ENCODE peak calls at places on chromosomes 5 and 9, in nine cellular contexts. O, Q, E, U, T, I, G, F and M are unnamed samples.
A peak's percentile ranks its signal among the peaks of the same experiment; 100 is the strongest.

GRCh38 chr9:81410201-81410600 is 279.1 kb downstream of the TLE1 start:
- DNase-seq in O (no peak), Q (peak; percentile 35), E (peak; percentile 72), U (no peak), T (no peak), I (no peak), G (peak; percentile 47), F (no peak), M (peak; percentile 51)

GRCh38 chr5:71862661-71863060 is 143.6 kb downstream of the CARTPT start:
- DNase-seq in O (no peak), Q (peak; percentile 27), E (no peak), U (no peak), T (no peak), I (no peak), G (no peak), F (no peak), M (no peak)

GRCh38 chr9:28916348-28916747 is 1343.1 kb upstream of the C9orf72 start:
- DNase-seq in O (no peak), Q (no peak), E (no peak), U (no peak), T (no peak), I (no peak), G (no peak), F (peak; percentile 15), M (no peak)

GRCh38 chr9:91659529-91660294 is 236.1 kb upstream of the NFIL3 start:
- DNase-seq in O (no peak), Q (peak; percentile 41), E (peak; percentile 70), U (no peak), T (no peak), I (no peak), G (peak; percentile 34), F (peak; percentile 52), M (peak; percentile 73)

GRCh38 chr9:111438576-111439235 is 45.5 kb downstream of the ECPAS start:
- DNase-seq in O (no peak), Q (peak; percentile 13), E (peak; percentile 85), U (no peak), T (no peak), I (no peak), G (peak; percentile 52), F (no peak), M (no peak)

GRCh38 chr5:132227485-132228240 is at the start of gene P4HA2:
- DNase-seq in O (no peak), Q (peak; percentile 73), E (peak; percentile 71), U (peak; percentile 92), T (peak; percentile 93), I (peak; percentile 83), G (peak; percentile 70), F (peak; percentile 92), M (peak; percentile 95)

GRCh38 chr9:105439428-105439827 is 8.4 kb upstream of the FSD1L start:
- DNase-seq in O (no peak), Q (no peak), E (peak; percentile 76), U (no peak), T (no peak), I (no peak), G (peak; percentile 45), F (no peak), M (peak; percentile 13)

GRCh38 chr5:122929001-122929400 is 83.6 kb downstream of the SNX24 start:
- DNase-seq in O (no peak), Q (no peak), E (no peak), U (no peak), T (no peak), I (no peak), G (no peak), F (no peak), M (no peak)

GRCh38 chr5:131610198-131611063 is 24.6 kb downstream of the RAPGEF6 start:
- DNase-seq in O (no peak), Q (peak; percentile 75), E (peak; percentile 89), U (no peak), T (no peak), I (no peak), G (peak; percentile 87), F (peak; percentile 34), M (peak; percentile 47)

GRCh38 chr9:38417003-38417965 is 7.0 kb downstream of the IGFBPL1 start:
- DNase-seq in O (no peak), Q (no peak), E (peak; percentile 23), U (no peak), T (no peak), I (no peak), G (no peak), F (no peak), M (peak; percentile 29)

GRCh38 chr9:35548571-35548970 is 56.5 kb upstream of the TESK1 start:
- DNase-seq in O (no peak), Q (no peak), E (no peak), U (no peak), T (no peak), I (no peak), G (peak; percentile 28), F (no peak), M (no peak)

GRCh38 chr5:545641-546375 is 21.6 kb upstream of the SLC9A3 start:
- DNase-seq in O (no peak), Q (no peak), E (no peak), U (no peak), T (peak; percentile 62), I (peak; percentile 5), G (no peak), F (no peak), M (no peak)

GRCh38 chr5:179994622-179995323 is 76.8 kb downstream of the RNF130 start:
- DNase-seq in O (no peak), Q (peak; percentile 23), E (peak; percentile 14), U (no peak), T (no peak), I (no peak), G (no peak), F (no peak), M (no peak)

GRCh38 chr5:56116599-56117131 is 116.5 kb downstream of the ANKRD55 start:
- DNase-seq in O (no peak), Q (no peak), E (peak; percentile 31), U (peak; percentile 59), T (no peak), I (no peak), G (no peak), F (no peak), M (no peak)

GRCh38 chr9:79619930-79620329 is 48.2 kb downstream of the TLE4 start:
- DNase-seq in O (no peak), Q (no peak), E (no peak), U (no peak), T (no peak), I (no peak), G (no peak), F (no peak), M (no peak)

GRCh38 chr9:130240410-130241197 is 25.0 kb upstream of the HMCN2 start:
- DNase-seq in O (no peak), Q (peak; percentile 59), E (peak; percentile 84), U (peak; percentile 72), T (no peak), I (no peak), G (peak; percentile 82), F (peak; percentile 76), M (peak; percentile 63)

GRCh38 chr9:121826711-121827110 is 175.3 kb downstream of the DAB2IP start:
- DNase-seq in O (no peak), Q (no peak), E (no peak), U (no peak), T (peak; percentile 36), I (no peak), G (no peak), F (no peak), M (no peak)

GRCh38 chr5:1748845-1749244 is 50.8 kb downstream of the MRPL36 start:
- DNase-seq in O (no peak), Q (no peak), E (no peak), U (peak; percentile 24), T (peak; percentile 43), I (no peak), G (no peak), F (no peak), M (no peak)

GRCh38 chr9:37144762-37145161 is 24.4 kb downstream of the ZCCHC7 start:
- DNase-seq in O (no peak), Q (no peak), E (peak; percentile 48), U (no peak), T (no peak), I (no peak), G (no peak), F (no peak), M (no peak)

GRCh38 chr5:82365744-82366228 is 87.6 kb upstream of the RPS23 start:
- DNase-seq in O (no peak), Q (peak; percentile 70), E (peak; percentile 94), U (peak; percentile 75), T (no peak), I (no peak), G (peak; percentile 47), F (peak; percentile 70), M (peak; percentile 34)

GRCh38 chr5:34751807-34752736 is 86.9 kb upstream of the TTC23L start:
- DNase-seq in O (no peak), Q (no peak), E (no peak), U (no peak), T (no peak), I (peak; percentile 34), G (no peak), F (no peak), M (no peak)

GRCh38 chr5:104247260-104247659 is 684.7 kb upstream of the NUDT12 start:
- DNase-seq in O (no peak), Q (no peak), E (no peak), U (no peak), T (no peak), I (no peak), G (no peak), F (peak; percentile 13), M (no peak)

GRCh38 chr5:146426853-146427618 is 20.1 kb upstream of the TCERG1 start:
- DNase-seq in O (no peak), Q (peak; percentile 54), E (peak; percentile 68), U (no peak), T (no peak), I (no peak), G (peak; percentile 70), F (peak; percentile 66), M (peak; percentile 68)

GRCh38 chr9:136482046-136482792 is 621 bp downstream of the SEC16A start:
- DNase-seq in O (no peak), Q (peak; percentile 47), E (peak; percentile 60), U (no peak), T (no peak), I (no peak), G (peak; percentile 51), F (peak; percentile 61), M (peak; percentile 55)

GRCh38 chr9:133964463-133964862 is 27.7 kb downstream of the VAV2 start:
- DNase-seq in O (no peak), Q (no peak), E (no peak), U (no peak), T (no peak), I (no peak), G (no peak), F (no peak), M (no peak)

GRCh38 chr9:120892748-120893584 is 16.0 kb upstream of the PHF19 start:
- DNase-seq in O (peak; percentile 81), Q (peak; percentile 61), E (peak; percentile 72), U (no peak), T (no peak), I (no peak), G (peak; percentile 80), F (no peak), M (peak; percentile 41)

GRCh38 chr5:36059571-36060515 is 6.8 kb downstream of the UGT3A2 start:
- DNase-seq in O (no peak), Q (peak; percentile 78), E (no peak), U (no peak), T (no peak), I (no peak), G (no peak), F (no peak), M (no peak)